ENCODE peak calls at places on chromosomes 2 and 18, in five cellular contexts. X is posterior vena cava; Q is nucleus accumbens; C is upper lobe of right lung; U is stimulated activated CD8-positive, alpha-beta memory T cell treated with anti-CD3 and anti-CD28 coated beads, Interleukin-2, amount 100 ng/mL, for 1 hour. L is an unnamed sample.
A peak's percentile ranks its signal among the peaks of the same experiment; 100 is the strongest.

GRCh38 chr18:47619771-47620170 is 310.7 kb downstream of the SMAD2 start:
- DNase-seq in Q (no peak), U (no peak), X (no peak), C (no peak), L (no peak)

GRCh38 chr2:226796840-226797288 is 2.8 kb downstream of the IRS1 start:
- DNase-seq in U (no peak), X (no peak), Q (no peak), C (peak; percentile 65), L (no peak)

GRCh38 chr2:191869178-191869577 is 22.3 kb upstream of the CAVIN2 start:
- DNase-seq in X (no peak), Q (no peak), C (no peak), U (no peak), L (peak; percentile 85)

GRCh38 chr2:24722141-24722790 is 70.9 kb downstream of the PTRHD1 start:
- DNase-seq in X (no peak), U (no peak), Q (no peak), C (no peak), L (no peak)

GRCh38 chr2:158967731-158968395 is 577 bp upstream of the TANC1 start:
- DNase-seq in X (peak; percentile 83), Q (peak; percentile 23), U (no peak), C (peak; percentile 74), L (peak; percentile 52)

GRCh38 chr2:195202163-195202845 is 454.7 kb upstream of the SLC39A10 start:
- DNase-seq in U (no peak), Q (no peak), X (no peak), C (no peak), L (peak; percentile 57)

GRCh38 chr2:27202829-27203228 is 9.0 kb upstream of the ATRAID start:
- DNase-seq in Q (no peak), C (no peak), U (no peak), X (no peak), L (no peak)

GRCh38 chr2:28952806-28953190 is 28.3 kb upstream of the TOGARAM2 start:
- DNase-seq in X (no peak), Q (peak; percentile 10), C (no peak), U (no peak), L (no peak)

GRCh38 chr18:35407871-35408481 is 30.8 kb upstream of the ZNF396 start:
- DNase-seq in Q (no peak), X (no peak), C (no peak), U (no peak), L (peak; percentile 85)

L was measured in A172.